ENCODE peak calls at places on chromosomes 16 and 17, in ten cellular contexts. E is left ventricle myocardium inferior; D is central memory CD8-positive, alpha-beta T cell; J is cardiac septum; T is central memory CD4-positive, alpha-beta T cell; K is effector CD4-positive, alpha-beta T cell; W is ascending aorta; Q is ELR; N is breast epithelium; V is GM23248. A is an unnamed sample.
A peak's percentile ranks its signal among the peaks of the same experiment; 100 is the strongest.

GRCh38 chr16:72637306-72637705 is 410.6 kb downstream of the ZFHX3 start:
- DNase-seq in W (no peak), N (no peak), K (no peak), V (peak; percentile 84), Q (peak; percentile 86), J (no peak), T (no peak), D (no peak), E (no peak), A (no peak)

GRCh38 chr16:27860091-27860490 is 203.4 kb downstream of the GSG1L start:
- DNase-seq in Q (no peak), V (no peak), N (no peak), D (no peak), J (no peak), K (no peak), T (no peak), W (no peak), E (no peak), A (no peak)

GRCh38 chr16:72191551-72191950 is 19.6 kb upstream of the PMFBP1 start:
- DNase-seq in K (no peak), J (no peak), E (no peak), Q (no peak), W (no peak), N (no peak), T (no peak), V (peak; percentile 19), D (no peak), A (no peak)

GRCh38 chr17:63378411-63379076 is 67.6 kb downstream of the CYB561 start:
- DNase-seq in J (no peak), D (no peak), Q (no peak), V (no peak), E (no peak), T (no peak), W (no peak), N (no peak), K (no peak), A (no peak)

GRCh38 chr17:59848778-59849177 is 44.0 kb downstream of the TUBD1 start:
- DNase-seq in T (no peak), Q (no peak), J (peak; percentile 91), D (no peak), V (peak; percentile 60), E (peak; percentile 54), K (no peak), W (no peak), N (no peak), A (no peak)

GRCh38 chr16:3171181-3171854 is 16.7 kb upstream of the OR1F1 start:
- DNase-seq in D (no peak), N (no peak), Q (no peak), W (no peak), K (peak; percentile 52), V (peak; percentile 26), T (peak; percentile 38), E (no peak), J (no peak), A (no peak)

GRCh38 chr17:45812102-45812501 is 28.0 kb downstream of the CRHR1 start:
- DNase-seq in N (no peak), E (no peak), V (peak; percentile 41), J (no peak), D (no peak), W (no peak), K (no peak), Q (peak; percentile 42), T (no peak), A (no peak)

GRCh38 chr17:67278363-67278762 is 33.4 kb upstream of the HELZ start:
- DNase-seq in T (no peak), K (no peak), N (no peak), D (no peak), Q (no peak), W (no peak), J (no peak), E (no peak), V (no peak), A (no peak)

GRCh38 chr17:15257316-15257925 is 7.7 kb downstream of the PMP22 start:
- DNase-seq in J (peak; percentile 90), W (peak; percentile 39), D (peak; percentile 39), K (peak; percentile 39), E (peak; percentile 83), N (peak; percentile 75), Q (peak; percentile 86), V (peak; percentile 90), T (peak; percentile 23), A (peak; percentile 11)

GRCh38 chr17:48068491-48068961 is 20.4 kb downstream of the NFE2L1 start:
- DNase-seq in D (no peak), K (no peak), W (no peak), Q (peak; percentile 70), J (no peak), V (peak; percentile 85), T (no peak), E (no peak), N (no peak), A (no peak)

GRCh38 chr16:90043526-90043925 is 24.3 kb upstream of the DBNDD1 start:
- DNase-seq in V (no peak), D (no peak), T (no peak), K (no peak), E (no peak), W (no peak), J (no peak), N (peak; percentile 39), Q (no peak), A (no peak)

GRCh38 chr16:10770907-10771306 is 27.3 kb downstream of the NUBP1 start:
- DNase-seq in T (no peak), E (no peak), V (no peak), Q (no peak), K (no peak), J (no peak), D (no peak), N (no peak), W (no peak), A (peak; percentile 19)

GRCh38 chr17:57597531-57598453 is 147.3 kb downstream of the CCDC182 start:
- DNase-seq in T (no peak), W (no peak), N (no peak), J (no peak), K (no peak), V (peak; percentile 84), E (peak; percentile 60), D (no peak), Q (peak; percentile 83), A (no peak)

GRCh38 chr16:85384831-85385462 is 228.2 kb upstream of the GSE1 start:
- DNase-seq in N (peak; percentile 75), K (no peak), J (peak; percentile 55), V (no peak), E (peak; percentile 6), T (no peak), Q (no peak), D (no peak), W (no peak), A (no peak)

GRCh38 chr16:48008011-48008410 is 147.8 kb downstream of the ABCC12 start:
- DNase-seq in E (no peak), V (no peak), Q (no peak), W (no peak), J (no peak), T (no peak), N (no peak), D (no peak), K (no peak), A (no peak)

GRCh38 chr17:34255381-34255732 is 272 bp downstream of the CCL2 start:
- DNase-seq in D (no peak), T (no peak), J (no peak), K (no peak), E (no peak), V (peak; percentile 67), N (no peak), Q (no peak), W (no peak), A (no peak)

GRCh38 chr17:571224-571623 is 143.4 kb downstream of the VPS53 start:
- DNase-seq in J (no peak), N (no peak), K (no peak), D (no peak), T (no peak), V (no peak), W (no peak), Q (no peak), E (no peak), A (no peak)

GRCh38 chr17:55607736-55608341 is 96.6 kb upstream of the SMIM36 start:
- DNase-seq in E (peak; percentile 60), D (no peak), V (peak; percentile 29), K (no peak), T (no peak), J (no peak), Q (peak; percentile 61), N (peak; percentile 65), W (no peak), A (no peak)

A was measured in naive thymus-derived CD4-positive, alpha-beta T cell.